ENCODE peak calls at places on chromosomes 13 and 19, in four cellular contexts. X is IMR-90, M is hepatocyte, D is WERI-Rb-1. K is an unnamed sample.

GRCh38 chr13:50334092-50334778 is 319.0 kb downstream of the KCNRG start:
- DNase-seq in D (no peak), X (no peak), M (peak), K (no peak)

GRCh38 chr13:52599853-52600603 is 42.2 kb upstream of the HNRNPA1L2 start:
- DNase-seq in X (peak), D (peak), M (peak), K (peak)

GRCh38 chr13:100517706-100518105 is 70.9 kb downstream of the GGACT start:
- DNase-seq in X (no peak), M (no peak), D (no peak), K (no peak)

GRCh38 chr19:5749505-5749904 is 29.1 kb downstream of the CATSPERD start:
- DNase-seq in D (no peak), X (no peak), M (no peak), K (no peak)

GRCh38 chr19:9793051-9793591 is 24.6 kb upstream of the ZNF846 start:
- DNase-seq in M (peak), D (peak), X (peak), K (peak)

GRCh38 chr13:79679334-79679733 is 198.4 kb downstream of the NDFIP2 start:
- DNase-seq in M (peak), X (peak), D (peak), K (no peak)

GRCh38 chr19:6801397-6802086 is 29.0 kb downstream of the VAV1 start:
- DNase-seq in X (no peak), D (no peak), M (no peak), K (peak)

GRCh38 chr13:78060966-78061365 is 142.3 kb upstream of the EDNRB start:
- DNase-seq in D (no peak), M (no peak), X (no peak), K (peak)

GRCh38 chr13:59415498-59415897 is 748.2 kb downstream of the DIAPH3 start:
- DNase-seq in M (no peak), D (no peak), X (no peak), K (no peak)

GRCh38 chr19:50536662-50537305 is 23.1 kb upstream of the ASPDH start:
- DNase-seq in X (no peak), M (no peak), D (no peak), K (no peak)
- TF ChIP-seq CTCF in X (no peak), M (no peak), D (no peak), K (no peak)

DNA sequence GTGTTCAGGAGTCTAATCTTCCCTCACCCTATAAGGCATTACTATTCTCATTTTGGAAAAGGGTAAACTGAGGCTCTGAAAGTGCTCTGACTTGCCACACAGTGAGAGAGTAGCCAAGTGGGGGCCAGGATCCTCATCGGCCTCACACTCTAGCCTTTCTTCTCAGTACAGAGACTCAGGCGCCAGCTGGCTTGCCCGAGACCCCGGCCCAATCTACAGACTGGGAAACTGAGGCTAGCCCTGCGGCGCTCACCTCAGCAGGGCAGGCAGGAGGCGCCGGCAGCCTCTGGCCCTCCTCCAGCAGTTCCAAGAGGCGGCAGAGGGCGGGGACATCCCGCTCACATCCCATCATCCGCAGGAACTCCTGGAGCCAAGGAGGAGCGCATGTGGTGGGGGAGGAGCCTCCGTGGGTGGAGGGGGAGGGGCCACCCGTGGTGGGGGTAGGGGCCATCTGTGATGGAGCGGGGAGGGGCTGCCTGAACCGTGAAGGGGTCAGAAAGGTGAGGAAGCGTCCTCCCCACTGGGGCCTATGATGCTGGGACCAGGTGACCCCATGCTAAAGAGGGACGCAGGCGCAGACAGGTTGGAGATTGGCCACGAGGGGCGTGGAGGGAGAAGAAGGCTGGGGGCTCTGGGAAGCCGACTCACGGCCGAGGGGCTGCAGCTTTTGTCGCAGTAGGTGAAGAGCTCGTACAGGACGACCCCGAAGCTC is 8.7 kb upstream of the INSL3 start:
- DNase-seq in D (peak), M (peak), X (peak), K (peak)
- H3K4me3 ChIP-seq in D (peak), M (no peak), X (no peak), K (no peak)

GRCh38 chr19:42401365-42402303 is 11.5 kb upstream of the CNFN start:
- DNase-seq in D (peak), X (peak), M (peak), K (peak)
- H3K27ac ChIP-seq in D (peak), X (peak), M (peak), K (no peak)

GRCh38 chr13:39682310-39682709 is 26.8 kb downstream of the COG6 start:
- DNase-seq in M (no peak), D (no peak), X (no peak), K (no peak)

GRCh38 chr13:39685652-39686051 is 30.2 kb downstream of the COG6 start:
- DNase-seq in D (no peak), M (no peak), X (no peak), K (no peak)

GRCh38 chr13:39688278-39688677 is 32.8 kb downstream of the COG6 start:
- DNase-seq in X (no peak), M (no peak), D (no peak), K (no peak)

GRCh38 chr13:39682788-39683187 is 27.3 kb downstream of the COG6 start:
- DNase-seq in D (no peak), M (no peak), X (no peak), K (no peak)

DNA sequence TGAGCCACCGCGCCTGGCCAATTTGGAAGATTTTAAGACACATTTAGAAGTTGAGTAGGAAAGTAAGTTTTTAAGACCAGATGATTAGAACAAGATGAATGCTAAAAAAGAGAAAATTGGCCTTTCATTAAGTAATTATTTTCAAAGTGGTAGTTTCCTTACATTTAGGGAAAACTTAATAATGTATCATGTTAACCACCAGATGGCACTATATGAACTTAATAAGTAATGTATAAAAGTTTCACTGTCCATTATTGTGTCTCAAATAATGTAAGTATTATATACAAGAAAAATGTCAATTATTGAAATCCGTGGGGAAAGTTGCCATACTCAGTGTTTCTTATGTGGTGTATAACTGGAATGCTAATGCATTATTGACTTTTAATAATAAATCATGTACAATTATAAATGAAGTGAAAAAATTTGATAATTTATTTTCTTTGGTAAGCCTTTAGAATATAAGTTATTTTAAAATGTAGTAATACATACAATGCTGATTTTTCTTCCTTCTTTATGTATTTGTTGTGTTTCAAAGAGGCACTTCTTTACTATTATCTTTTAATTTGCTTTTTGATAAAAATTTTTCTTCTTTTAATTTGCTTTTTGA is 29.2 kb downstream of the COG6 start:
- DNase-seq in D (no peak), M (peak), X (peak), K (peak)
- TF ChIP-seq CTCF in D (no peak), M (peak), X (peak), K (peak)

DNA sequence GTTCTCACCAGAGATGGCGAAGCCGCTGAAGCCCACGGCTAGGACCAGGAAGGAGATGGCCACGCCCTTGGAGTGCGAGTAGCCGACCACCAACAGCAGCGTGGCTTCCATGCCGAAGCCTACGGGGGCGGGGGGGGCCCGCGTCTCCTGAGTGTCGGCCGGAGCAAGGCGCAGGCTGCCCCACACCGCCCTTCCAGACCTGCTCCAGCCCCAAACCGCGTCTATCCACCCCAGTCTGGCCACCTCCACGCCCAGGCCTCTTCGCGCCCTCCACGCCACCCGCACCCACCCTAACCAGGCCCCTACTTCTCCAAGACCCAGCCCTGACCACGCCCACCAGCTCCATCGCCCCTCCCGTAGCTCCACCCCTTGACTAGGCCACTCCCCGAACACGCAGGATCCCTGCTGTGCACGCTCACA is 6.2 kb downstream of the GFY start:
- DNase-seq in M (no peak), X (no peak), D (peak), K (peak)
- H3K4me3 ChIP-seq in M (no peak), X (no peak), D (no peak), K (no peak)

GRCh38 chr19:16293133-16294085 is 31.2 kb upstream of the KLF2 start:
- DNase-seq in M (peak), D (no peak), X (peak), K (peak)

GRCh38 chr19:16288544-16288943 is 36.1 kb upstream of the KLF2 start:
- DNase-seq in D (no peak), M (no peak), X (peak), K (no peak)

GRCh38 chr19:16290692-16291091 is 33.9 kb upstream of the KLF2 start:
- DNase-seq in X (no peak), M (no peak), D (no peak), K (peak)

GRCh38 chr19:16285769-16286564 is 38.7 kb upstream of the KLF2 start:
- DNase-seq in D (no peak), X (no peak), M (no peak), K (no peak)

DNA sequence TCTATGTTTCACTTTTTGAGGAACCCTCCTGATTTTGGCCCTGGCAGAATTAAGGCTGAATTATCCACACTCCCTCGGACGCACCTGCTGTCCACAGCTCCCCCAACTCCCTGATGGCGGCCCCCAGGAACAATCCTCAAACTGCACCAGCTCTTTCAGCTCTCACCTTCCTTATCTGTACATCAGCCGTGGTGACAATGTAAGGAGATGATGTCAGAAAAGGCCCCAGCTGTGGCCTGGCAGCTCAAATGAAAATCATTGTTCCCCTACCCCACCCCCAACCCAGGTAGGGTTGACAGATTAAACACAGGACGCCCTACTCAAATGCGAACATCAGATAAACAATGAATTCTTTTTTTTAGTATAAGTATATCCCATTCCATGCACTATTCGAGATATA is 35.0 kb upstream of the KLF2 start:
- DNase-seq in M (no peak), D (no peak), X (no peak), K (no peak)
- H3K27ac ChIP-seq in M (no peak), D (no peak), X (no peak), K (no peak)

DNA sequence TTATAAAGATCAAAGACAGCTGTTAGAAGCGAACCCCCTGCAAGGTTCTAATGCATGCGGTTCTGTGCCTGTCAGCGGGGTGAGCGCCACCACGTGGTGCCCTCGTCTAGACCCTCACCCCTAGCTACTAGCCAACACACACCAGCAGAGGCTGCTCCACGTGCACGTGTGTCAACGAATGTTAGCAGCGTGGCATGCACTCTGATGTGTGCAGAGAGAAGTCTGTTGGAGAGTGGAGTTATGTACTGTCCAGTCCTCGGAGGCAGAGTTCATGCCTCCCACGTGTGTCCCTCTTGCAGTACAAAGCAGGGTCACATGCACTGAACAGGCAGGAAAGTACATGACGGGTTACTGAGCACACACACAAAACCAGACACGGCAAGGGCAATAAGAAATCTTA is 75.0 kb upstream of the SLC15A1 start:
- DNase-seq in D (no peak), X (no peak), M (no peak), K (no peak)
- TF ChIP-seq CTCF in D (peak), X (no peak), M (peak), K (no peak)

DNA sequence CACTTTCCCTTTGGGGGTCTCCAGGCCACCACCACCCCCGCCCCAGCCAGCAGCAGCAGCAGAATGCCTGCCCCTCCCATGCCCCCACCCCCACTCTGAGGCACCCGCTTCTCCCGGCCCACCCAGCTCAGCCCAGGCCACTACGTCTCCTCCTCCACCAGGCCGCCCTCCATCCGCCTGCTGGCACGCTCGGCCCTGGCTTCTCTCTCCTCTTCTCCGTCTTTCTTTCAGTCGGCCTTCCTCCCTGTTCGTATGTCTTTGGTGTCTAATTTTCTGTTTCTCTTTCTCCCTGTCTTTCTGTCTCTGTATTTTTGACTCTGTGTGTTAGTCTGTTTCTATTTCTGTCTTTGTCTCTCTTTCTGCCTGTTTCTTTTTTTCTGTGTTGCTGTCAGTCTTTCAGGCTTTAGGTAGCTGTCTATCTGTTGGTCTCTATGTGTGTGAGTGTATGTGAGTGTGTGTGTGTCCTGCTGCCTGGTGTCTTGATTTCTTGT is at the start of gene LGI4:
- DNase-seq in X (no peak), M (no peak), D (peak), K (peak)
- H3K4me3 ChIP-seq in X (no peak), M (no peak), D (peak), K (peak)

GRCh38 chr13:110314516-110315245 is 7.6 kb downstream of the COL4A2 start:
- DNase-seq in D (no peak), X (no peak), M (no peak), K (no peak)

GRCh38 chr13:110312669-110313031 is 5.6 kb downstream of the COL4A2 start:
- DNase-seq in D (no peak), M (peak), X (peak), K (peak)

GRCh38 chr13:110310541-110311491 is 3.7 kb downstream of the COL4A2 start:
- DNase-seq in M (no peak), D (peak), X (no peak), K (no peak)

GRCh38 chr13:110309661-110310524 is 2.8 kb downstream of the COL4A2 start:
- DNase-seq in M (no peak), D (peak), X (no peak), K (no peak)

GRCh38 chr13:110311721-110312668 is 4.9 kb downstream of the COL4A2 start:
- DNase-seq in M (no peak), X (no peak), D (no peak), K (no peak)
- H3K27ac ChIP-seq in M (peak), X (peak), D (no peak), K (peak)

DNA sequence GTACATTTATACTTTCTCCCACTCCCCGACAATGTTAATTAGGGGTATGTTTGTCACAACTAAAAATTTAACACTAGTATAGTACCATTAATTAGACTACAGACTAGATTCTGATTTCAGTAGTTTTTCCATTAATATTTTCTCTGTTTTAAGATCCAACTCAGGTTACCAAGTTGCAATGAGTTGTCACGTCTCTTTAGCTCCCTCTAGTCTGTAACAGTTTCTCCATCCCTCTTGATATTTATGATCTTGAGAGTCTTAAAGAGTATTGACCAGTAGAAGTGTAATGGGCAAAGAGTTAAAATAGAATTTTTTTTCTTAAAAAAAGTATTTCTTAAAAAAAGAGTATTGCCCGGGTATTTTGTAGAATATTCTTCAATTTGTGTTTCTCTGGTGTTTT is 598.1 kb downstream of the TBC1D4 start:
- DNase-seq in D (no peak), X (peak), M (no peak), K (no peak)
- TF ChIP-seq CTCF in D (no peak), X (no peak), M (no peak), K (peak)